ENCODE peak calls at places on chromosomes 4 and X, in seven cellular contexts. N, U, O, I, Q, H and X are unnamed samples. For H3K36me3, the result is how much of the 10 kb centered on the place peaks cover.

GRCh38 chr4:165700855-165701254 is 172.2 kb upstream of the TLL1 start:
- DNase-seq in N (no peak), U (no peak), O (no peak), I (no peak), Q (no peak), H (no peak), X (no peak)

GRCh38 chr4:139711461-139711860 is 45.8 kb downstream of the MGST2 start:
- DNase-seq in N (no peak), U (peak), O (peak), I (no peak), Q (no peak), H (no peak), X (no peak)

GRCh38 chrX:11367609-11368430 is 74.6 kb downstream of the AMELX start:
- DNase-seq in N (no peak), U (peak), O (no peak), I (no peak), Q (no peak), H (no peak), X (no peak)

GRCh38 chrX:44157293-44157692 is 184.1 kb upstream of the NDP start:
- DNase-seq in N (no peak), U (no peak), O (no peak), I (peak), Q (no peak), H (no peak), X (no peak)

GRCh38 chr4:122796801-122797404 is 29.7 kb upstream of the FGF2 start:
- DNase-seq in N (no peak), U (no peak), O (no peak), I (no peak), Q (no peak), H (no peak), X (no peak)

GRCh38 chrX:7110821-7111276 is 36.7 kb upstream of the STS start:
- DNase-seq in N (no peak), U (no peak), O (no peak), I (no peak), Q (peak), H (no peak), X (no peak)

GRCh38 chr4:15239866-15240265 is 188.0 kb upstream of the C1QTNF7 start:
- DNase-seq in N (no peak), U (peak), O (peak), I (no peak), Q (no peak), H (no peak), X (no peak)

GRCh38 chrX:134373736-134374135 is 86.2 kb upstream of the HPRT1 start:
- DNase-seq in N (no peak), U (no peak), O (no peak), I (no peak), Q (no peak), H (no peak), X (no peak)

GRCh38 chrX:95509474-95509873 is 1175.2 kb upstream of the DIAPH2 start:
- DNase-seq in N (no peak), U (no peak), O (no peak), I (no peak), Q (no peak), H (no peak), X (no peak)

GRCh38 chrX:1093112-1093511 is 119.3 kb downstream of the CRLF2 start:
- DNase-seq in N (peak), U (no peak), O (no peak), I (no peak), Q (no peak), H (peak), X (no peak)

GRCh38 chr4:183444953-183445543 is 612 bp downstream of the CDKN2AIP start:
- DNase-seq in N (no peak), U (peak), O (no peak), I (peak), Q (no peak), H (peak), X (no peak)

GRCh38 chr4:82528074-82528473 is 33.7 kb downstream of the TMEM150C start:
- DNase-seq in N (no peak), U (no peak), O (no peak), I (no peak), Q (no peak), H (no peak), X (no peak)

GRCh38 chrX:22699591-22700091 is 300.1 kb upstream of the DDX53 start:
- DNase-seq in N (no peak), U (no peak), O (no peak), I (peak), Q (no peak), H (no peak), X (no peak)

GRCh38 chr4:186739802-186740434 is 16.3 kb upstream of the FAT1 start:
- DNase-seq in N (no peak), U (no peak), O (no peak), I (no peak), Q (no peak), H (no peak), X (no peak)

GRCh38 chr4:67762091-67762490 is 7.9 kb upstream of the GNRHR start:
- DNase-seq in N (no peak), U (peak), O (no peak), I (no peak), Q (no peak), H (no peak), X (no peak)

GRCh38 chr4:16187455-16187854 is 38.8 kb downstream of the TAPT1 start:
- DNase-seq in N (no peak), U (no peak), O (no peak), I (no peak), Q (no peak), H (no peak), X (no peak)

GRCh38 chr4:99088485-99089365 is at the start of gene ADH5:
- DNase-seq in N (peak), U (peak), O (peak), I (peak), Q (peak), H (peak), X (peak)

GRCh38 chr4:114038762-114039392 is 59.4 kb upstream of the ARSJ start:
- DNase-seq in N (no peak), U (no peak), O (no peak), I (no peak), Q (no peak), H (no peak), X (no peak)

GRCh38 chr4:10033191-10033881 is 12.0 kb upstream of the SLC2A9 start:
- DNase-seq in N (no peak), U (peak), O (no peak), I (peak), Q (no peak), H (peak), X (no peak)

GRCh38 chrX:71872542-71873458 is 37.8 kb upstream of the NHSL2 start:
- DNase-seq in N (no peak), U (no peak), O (no peak), I (no peak), Q (no peak), H (no peak), X (no peak)

GRCh38 chr4:42359686-42360085 is 37.6 kb upstream of the SHISA3 start:
- DNase-seq in N (no peak), U (peak), O (no peak), I (no peak), Q (no peak), H (no peak), X (no peak)

GRCh38 chr4:40502220-40502619 is 127.4 kb downstream of the RBM47 start:
- DNase-seq in N (no peak), U (no peak), O (no peak), I (no peak), Q (no peak), H (no peak), X (no peak)

GRCh38 chrX:112190646-112191045 is 108.1 kb upstream of the TRPC5 start:
- DNase-seq in N (no peak), U (no peak), O (no peak), I (no peak), Q (no peak), H (no peak), X (no peak)

GRCh38 chrX:16300831-16301230 is 133.6 kb downstream of the MAGEB17 start:
- DNase-seq in N (no peak), U (no peak), O (no peak), I (no peak), Q (no peak), H (no peak), X (no peak)

GRCh38 chr4:20249333-20249732 is 2.4 kb upstream of the SLIT2 start:
- DNase-seq in N (no peak), U (peak), O (no peak), I (no peak), Q (no peak), H (no peak), X (no peak)

GRCh38 chr4:148542922-148543623 is 100.9 kb upstream of the NR3C2 start:
- DNase-seq in N (no peak), U (no peak), O (no peak), I (no peak), Q (peak), H (no peak), X (no peak)

GRCh38 chrX:63581390-63581789 is 203.6 kb downstream of the ARHGEF9 start:
- DNase-seq in N (no peak), U (no peak), O (no peak), I (no peak), Q (no peak), H (no peak), X (no peak)
- H3K4me3 ChIP-seq in N (no peak), U (no peak), O (no peak), I (no peak), Q (no peak), H (no peak), X (no peak)

GRCh38 chrX:118536687-118537461 is 41.3 kb downstream of the DOCK11 start:
- DNase-seq in N (peak), U (peak), O (no peak), I (no peak), Q (no peak), H (no peak), X (no peak)
- TF ChIP-seq CTCF in N (peak), U (peak), O (peak), I (no peak), Q (peak), H (no peak), X (peak)

GRCh38 chr4:875818-876423 is 50.0 kb upstream of the CPLX1 start:
- DNase-seq in N (no peak), U (no peak), O (no peak), I (no peak), Q (no peak), H (no peak), X (no peak)

GRCh38 chr4:874971-875817 is 49.3 kb upstream of the CPLX1 start:
- DNase-seq in N (no peak), U (no peak), O (no peak), I (no peak), Q (no peak), H (no peak), X (no peak)

GRCh38 chr4:877502-877901 is 51.6 kb upstream of the CPLX1 start:
- DNase-seq in N (no peak), U (no peak), O (no peak), I (no peak), Q (no peak), H (no peak), X (no peak)

GRCh38 chr4:878796-879729 is 53.1 kb downstream of the GAK start:
- DNase-seq in N (peak), U (no peak), O (no peak), I (no peak), Q (no peak), H (no peak), X (no peak)

GRCh38 chr4:876780-877179 is 50.9 kb upstream of the CPLX1 start:
- DNase-seq in N (no peak), U (no peak), O (no peak), I (no peak), Q (no peak), H (no peak), X (no peak)
- H3K36me3 ChIP-seq in N (under half), U (under half), O (under half), I (half or more), Q (under half), H (under half), X (under half)

GRCh38 chr4:48673537-48673936 is 106.5 kb downstream of the FRYL start:
- DNase-seq in N (no peak), U (no peak), O (no peak), I (no peak), Q (no peak), H (no peak), X (no peak)
- H3K4me3 ChIP-seq in N (no peak), U (no peak), O (no peak), I (no peak), Q (no peak), H (no peak), X (no peak)

DNA sequence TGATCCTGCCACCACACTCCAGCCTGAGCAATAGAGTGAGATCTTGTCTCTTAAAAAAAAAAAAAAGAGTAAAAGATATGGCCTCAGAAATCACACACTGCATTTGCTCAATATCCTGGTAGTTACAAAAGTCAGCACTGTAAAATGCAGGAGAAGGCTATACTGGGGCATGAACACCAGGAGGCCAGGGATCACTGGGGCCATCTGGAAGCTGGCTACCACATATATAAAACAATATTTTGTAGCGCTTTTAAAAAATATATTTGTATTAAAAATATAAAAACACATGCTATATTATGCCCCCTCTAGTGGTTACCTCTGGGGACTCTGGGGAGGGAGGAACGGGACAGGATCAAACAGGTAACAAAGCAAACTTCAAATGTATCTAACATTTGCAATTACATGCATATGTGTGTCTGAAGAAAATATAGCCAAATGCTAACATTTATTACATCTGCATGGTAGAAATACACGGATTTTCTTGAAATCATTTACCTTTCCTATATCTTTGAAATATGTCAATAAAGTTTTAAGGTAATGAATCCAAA is 4.0 kb downstream of the C4orf46 start:
- DNase-seq in N (no peak), U (peak), O (no peak), I (no peak), Q (peak), H (no peak), X (no peak)
- TF ChIP-seq CTCF in N (peak), U (peak), O (no peak), I (no peak), Q (peak), H (no peak), X (peak)

GRCh38 chr4:2663275-2663674 is 92.9 kb downstream of the TNIP2 start:
- DNase-seq in N (no peak), U (peak), O (no peak), I (no peak), Q (no peak), H (no peak), X (no peak)
- H3K36me3 ChIP-seq in N (under half), U (under half), O (under half), I (under half), Q (under half), H (under half), X (under half)